ENCODE peak calls at places on chromosome 22, in five cellular contexts. N, T, W, L and K are unnamed samples.

GRCh38 chr22:41768420-41768819 is 32.1 kb upstream of the CCDC134 start:
- DNase-seq in T (no peak), N (no peak), L (peak), W (peak), K (no peak)

GRCh38 chr22:27124336-27125023 is 467.1 kb downstream of the MIAT start:
- DNase-seq in T (no peak), L (no peak), N (peak), W (no peak), K (no peak)

GRCh38 chr22:36560001-36560400 is 31.0 kb upstream of the EIF3D start:
- DNase-seq in L (no peak), N (no peak), T (no peak), W (no peak), K (no peak)

GRCh38 chr22:44304354-44304753 is 8.4 kb downstream of the SHISAL1 start:
- DNase-seq in T (peak), W (no peak), N (no peak), L (no peak), K (no peak)

GRCh38 chr22:44136112-44136511 is 44.6 kb upstream of the PARVG start:
- DNase-seq in L (no peak), W (no peak), N (no peak), T (no peak), K (no peak)

GRCh38 chr22:43227231-43227630 is 40.3 kb upstream of the TTLL12 start:
- DNase-seq in T (no peak), L (no peak), N (no peak), W (no peak), K (no peak)

GRCh38 chr22:44351685-44352377 is 39.1 kb upstream of the SHISAL1 start:
- DNase-seq in T (peak), L (peak), W (peak), N (peak), K (no peak)

GRCh38 chr22:26805131-26805530 is 147.7 kb downstream of the MIAT start:
- DNase-seq in T (peak), N (no peak), W (no peak), L (no peak), K (no peak)

GRCh38 chr22:25847451-25847850 is 105.5 kb downstream of the MYO18B start:
- DNase-seq in T (no peak), L (no peak), W (no peak), N (no peak), K (no peak)

GRCh38 chr22:44037519-44038370 is 13.6 kb downstream of the PARVB start:
- DNase-seq in L (no peak), W (peak), N (peak), T (peak), K (no peak)

GRCh38 chr22:43832393-43833265 is 20.5 kb upstream of the EFCAB6 start:
- DNase-seq in T (no peak), W (no peak), N (no peak), L (no peak), K (no peak)

GRCh38 chr22:24402460-24403192 is 24.8 kb upstream of the ADORA2A start:
- DNase-seq in N (peak), L (peak), T (peak), W (peak), K (no peak)

GRCh38 chr22:42990131-42990838 is 24.7 kb downstream of the PACSIN2 start:
- DNase-seq in N (no peak), L (no peak), T (peak), W (peak), K (no peak)

GRCh38 chr22:30875481-30876215 is 92.9 kb downstream of the MORC2 start:
- DNase-seq in T (no peak), N (peak), W (no peak), L (no peak), K (no peak)

GRCh38 chr22:31233001-31233400 is 20.9 kb downstream of the LIMK2 start:
- DNase-seq in N (no peak), T (no peak), L (no peak), W (no peak), K (no peak)

GRCh38 chr22:50544078-50544745 is 1.5 kb upstream of the KLHDC7B start:
- DNase-seq in L (peak), T (peak), W (peak), N (peak), K (no peak)

GRCh38 chr22:27416553-27417427 is 384.8 kb downstream of the MN1 start:
- DNase-seq in T (peak), W (peak), N (no peak), L (no peak), K (no peak)

GRCh38 chr22:40709752-40710413 is 30.6 kb downstream of the MCHR1 start:
- DNase-seq in L (no peak), T (peak), N (peak), W (no peak), K (no peak)

GRCh38 chr22:31970490-31971444 is 26.4 kb downstream of the YWHAH start:
- DNase-seq in T (peak), L (peak), N (peak), W (peak), K (peak)

DNA sequence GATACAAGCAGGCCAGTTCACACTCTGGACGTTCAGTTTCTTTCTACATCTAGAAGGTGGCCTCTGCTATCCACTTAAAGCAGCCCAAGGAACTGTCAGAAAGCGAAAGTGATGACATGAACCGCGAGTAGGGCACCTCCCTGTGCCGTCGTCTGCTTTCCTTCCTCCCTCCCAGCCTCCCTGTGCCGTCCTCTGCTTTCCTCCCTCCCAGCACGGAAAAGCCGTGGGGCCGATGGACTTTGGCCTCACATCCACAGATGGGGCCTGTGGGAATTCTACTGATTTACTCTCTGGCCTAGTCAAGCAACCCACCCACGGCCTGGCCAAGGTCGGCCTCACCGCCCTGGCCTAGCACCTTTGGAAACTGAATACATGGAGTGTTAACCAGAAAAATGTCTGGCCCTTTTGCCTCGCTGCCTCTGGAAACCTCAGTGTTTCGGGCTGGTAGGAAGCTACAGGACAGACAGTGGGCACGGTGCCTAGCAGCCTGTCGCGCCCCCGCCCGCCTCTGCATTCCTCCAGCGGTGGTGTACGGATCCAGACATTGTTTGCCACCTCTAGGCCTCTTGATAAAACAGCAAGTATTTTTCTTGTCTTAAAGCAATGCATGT is 14.2 kb downstream of the PEX26 start:
- DNase-seq in W (no peak), N (peak), L (peak), T (peak), K (no peak)
- H3K4me3 ChIP-seq in W (no peak), N (peak), L (peak), T (peak), K (no peak)

GRCh38 chr22:38411016-38411415 is 44.0 kb downstream of the KCNJ4 start:
- DNase-seq in N (no peak), T (no peak), W (no peak), L (no peak), K (no peak)

GRCh38 chr22:38412435-38413084 is 42.4 kb downstream of the KCNJ4 start:
- DNase-seq in T (no peak), L (no peak), W (peak), N (no peak), K (no peak)

GRCh38 chr22:38415046-38415445 is 40.0 kb downstream of the KCNJ4 start:
- DNase-seq in N (no peak), L (no peak), T (no peak), W (no peak), K (no peak)

GRCh38 chr22:38414009-38414395 is 41.0 kb downstream of the KCNJ4 start:
- DNase-seq in T (no peak), N (no peak), L (no peak), W (no peak), K (no peak)

GRCh38 chr22:38413085-38414008 is 41.7 kb downstream of the KCNJ4 start:
- DNase-seq in L (no peak), T (no peak), W (no peak), N (peak), K (no peak)
- H3K4me3 ChIP-seq in L (no peak), T (no peak), W (no peak), N (peak), K (no peak)

GRCh38 chr22:45538284-45538683 is 35.6 kb downstream of the FBLN1 start:
- DNase-seq in L (no peak), W (no peak), T (no peak), N (no peak), K (no peak)
- H3K4me3 ChIP-seq in L (no peak), W (no peak), T (no peak), N (no peak), K (no peak)

DNA sequence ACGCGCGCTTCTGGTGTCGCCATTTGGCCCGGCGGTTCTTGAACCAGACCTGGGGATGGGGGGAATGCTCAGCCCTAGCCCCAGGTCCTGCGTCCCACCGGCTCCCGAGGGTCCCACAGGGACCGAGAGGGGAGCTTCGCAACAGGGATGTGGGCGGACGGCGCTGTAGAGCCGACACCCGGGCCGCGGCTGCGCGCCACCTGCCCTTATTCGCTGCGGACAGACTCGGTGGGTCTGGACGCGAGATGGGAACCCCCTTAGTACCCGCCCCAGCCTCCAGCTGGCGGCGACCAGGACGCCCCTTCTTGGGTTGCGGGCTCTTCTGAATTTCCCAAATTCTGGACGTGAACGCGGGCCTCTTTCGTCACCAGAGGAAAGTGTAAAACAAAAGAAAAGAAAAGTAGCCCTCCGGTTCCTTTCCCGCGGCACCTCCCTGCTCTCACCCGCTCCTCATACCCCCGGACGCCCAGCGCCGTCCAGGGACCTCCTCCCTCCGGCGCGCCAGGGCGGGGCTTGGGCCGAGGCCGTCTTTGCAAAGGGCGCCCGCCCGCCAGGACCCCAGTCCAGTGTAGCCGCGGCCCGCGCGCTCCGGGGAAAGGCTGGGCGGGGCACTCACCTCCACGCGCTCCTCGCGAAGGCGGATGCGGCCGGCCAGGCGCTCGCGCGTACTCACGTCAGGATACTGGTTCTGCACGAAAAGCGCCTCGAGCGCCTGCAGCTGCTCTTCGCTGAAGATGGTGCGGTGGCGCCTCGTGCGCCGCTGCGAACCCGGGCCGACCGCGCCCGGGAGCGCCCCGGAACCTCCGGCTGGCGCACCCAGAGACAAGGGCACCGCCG is 827 bp downstream of the GSC2 start:
- DNase-seq in L (no peak), N (no peak), W (no peak), T (no peak), K (no peak)
- H3K4me3 ChIP-seq in L (no peak), N (peak), W (no peak), T (no peak), K (no peak)

GRCh38 chr22:29308148-29308790 is 1.8 kb downstream of the GAS2L1 start:
- DNase-seq in N (peak), L (no peak), T (no peak), W (no peak), K (no peak)

GRCh38 chr22:29308791-29309262 is 2.4 kb downstream of the GAS2L1 start:
- DNase-seq in W (no peak), L (peak), T (peak), N (no peak), K (peak)

GRCh38 chr22:29310863-29311339 is 4.5 kb downstream of the GAS2L1 start:
- DNase-seq in T (peak), L (peak), W (peak), N (peak), K (no peak)

GRCh38 chr22:29310065-29310862 is 3.8 kb downstream of the GAS2L1 start:
- DNase-seq in N (no peak), T (no peak), L (no peak), W (no peak), K (no peak)

GRCh38 chr22:29309332-29310064 is 3.0 kb downstream of the GAS2L1 start:
- DNase-seq in L (no peak), N (peak), T (no peak), W (no peak), K (no peak)
- H3K4me3 ChIP-seq in L (no peak), N (peak), T (peak), W (no peak), K (peak)

DNA sequence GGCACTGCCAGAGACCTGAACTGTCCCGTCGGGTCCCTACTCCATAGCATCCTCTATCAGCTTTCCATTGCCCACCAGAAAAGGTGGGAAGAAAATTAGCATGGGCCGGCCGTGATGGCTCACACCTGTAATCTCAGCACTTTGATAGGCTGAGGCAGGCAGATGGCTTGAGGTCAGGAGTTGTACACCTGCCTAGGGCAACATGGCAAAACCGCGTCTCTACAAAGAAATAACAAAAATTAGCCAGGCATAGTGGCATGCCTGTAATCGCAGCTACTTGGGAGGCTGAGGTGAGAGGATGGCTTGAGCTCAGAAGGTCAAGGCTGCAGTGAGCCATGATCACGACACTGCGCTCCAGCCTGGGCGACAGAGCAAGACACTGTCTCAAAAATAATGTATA is 3.5 kb downstream of the SLC25A18 start:
- DNase-seq in T (no peak), L (no peak), W (no peak), N (no peak), K (no peak)
- H3K4me3 ChIP-seq in T (no peak), L (no peak), W (no peak), N (no peak), K (no peak)